ENCODE peak calls at places on chromosome 10, in nine cellular contexts. U, Q, J, M, T, S, O, Z and A are unnamed samples.

GRCh38 chr10:130968964-130969363 is 342.6 kb downstream of the TCERG1L start:
- DNase-seq in U (no peak), Q (no peak), J (no peak), M (no peak), T (no peak), S (no peak), O (no peak), Z (no peak), A (no peak)

GRCh38 chr10:73368238-73368637 is 9.6 kb upstream of the CFAP70 start:
- DNase-seq in U (no peak), Q (no peak), J (no peak), M (no peak), T (no peak), S (no peak), O (no peak), Z (no peak), A (no peak)

GRCh38 chr10:47034511-47035051 is 123.4 kb downstream of the PTPN20 start:
- DNase-seq in U (no peak), Q (no peak), J (no peak), M (no peak), T (no peak), S (no peak), O (no peak), Z (peak), A (no peak)

GRCh38 chr10:34475222-34475621 is 339.9 kb downstream of the PARD3 start:
- DNase-seq in U (no peak), Q (no peak), J (no peak), M (no peak), T (no peak), S (no peak), O (peak), Z (no peak), A (no peak)

GRCh38 chr10:14022954-14023353 is 307.8 kb downstream of the FRMD4A start:
- DNase-seq in U (no peak), Q (no peak), J (no peak), M (no peak), T (no peak), S (no peak), O (no peak), Z (no peak), A (no peak)

GRCh38 chr10:93597075-93597599 is 3.9 kb downstream of the RBP4 start:
- DNase-seq in U (no peak), Q (no peak), J (no peak), M (no peak), T (no peak), S (no peak), O (no peak), Z (no peak), A (no peak)

GRCh38 chr10:13453896-13454295 is 74.9 kb downstream of the BEND7 start:
- DNase-seq in U (no peak), Q (peak), J (no peak), M (no peak), T (peak), S (no peak), O (no peak), Z (no peak), A (no peak)

GRCh38 chr10:87842776-87843497 is 20.4 kb downstream of the KLLN start:
- DNase-seq in U (no peak), Q (no peak), J (no peak), M (no peak), T (no peak), S (no peak), O (peak), Z (no peak), A (no peak)

GRCh38 chr10:132149261-132149660 is 37.5 kb upstream of the DPYSL4 start:
- DNase-seq in U (no peak), Q (no peak), J (no peak), M (no peak), T (no peak), S (no peak), O (no peak), Z (no peak), A (no peak)

GRCh38 chr10:74190494-74190893 is 39.5 kb downstream of the ADK start:
- DNase-seq in U (no peak), Q (no peak), J (no peak), M (no peak), T (no peak), S (no peak), O (peak), Z (no peak), A (peak)

GRCh38 chr10:125982256-125982948 is 86.0 kb downstream of the FANK1 start:
- DNase-seq in U (no peak), Q (peak), J (peak), M (no peak), T (peak), S (no peak), O (peak), Z (no peak), A (peak)

GRCh38 chr10:128211064-128211504 is 84.9 kb upstream of the MKI67 start:
- DNase-seq in U (no peak), Q (no peak), J (no peak), M (no peak), T (no peak), S (no peak), O (no peak), Z (no peak), A (no peak)

GRCh38 chr10:84405662-84406061 is 77.3 kb downstream of the CCSER2 start:
- DNase-seq in U (no peak), Q (no peak), J (no peak), M (no peak), T (no peak), S (no peak), O (no peak), Z (no peak), A (no peak)

GRCh38 chr10:9158675-9159074 is 1104.2 kb downstream of the GATA3 start:
- DNase-seq in U (no peak), Q (no peak), J (no peak), M (no peak), T (no peak), S (no peak), O (no peak), Z (no peak), A (no peak)

GRCh38 chr10:96648297-96648696 is 61.5 kb upstream of the TM9SF3 start:
- DNase-seq in U (no peak), Q (no peak), J (no peak), M (no peak), T (no peak), S (no peak), O (no peak), Z (no peak), A (no peak)

GRCh38 chr10:89702121-89702480 is 711 bp downstream of the KIF20B start:
- DNase-seq in U (no peak), Q (no peak), J (peak), M (no peak), T (no peak), S (no peak), O (peak), Z (no peak), A (peak)

GRCh38 chr10:69421611-69422308 is 5.0 kb upstream of the TACR2 start:
- DNase-seq in U (peak), Q (no peak), J (no peak), M (no peak), T (no peak), S (no peak), O (no peak), Z (peak), A (no peak)

GRCh38 chr10:63806330-63806729 is 285.1 kb downstream of the REEP3 start:
- DNase-seq in U (no peak), Q (no peak), J (no peak), M (no peak), T (no peak), S (no peak), O (no peak), Z (no peak), A (no peak)